ENCODE peak calls at places on chromosomes 11 and 22, in six cellular contexts. D is fibroblast of pulmonary artery, H is IMR-90, U is esophagus muscularis mucosa, J is iPS-NIHi11, S is SHP77. M is an unnamed sample.

GRCh38 chr11:4019891-4020290 is 74.7 kb upstream of the RRM1 start:
- DNase-seq in D (no peak), H (peak), U (no peak), J (no peak), S (no peak), M (no peak)

GRCh38 chr11:99015634-99016454 is 4.9 kb upstream of the CNTN5 start:
- DNase-seq in D (peak), H (peak), U (no peak), J (peak), S (peak), M (peak)

GRCh38 chr11:49505231-49505630 is 296.8 kb upstream of the FOLH1 start:
- DNase-seq in D (no peak), H (no peak), U (no peak), J (no peak), S (no peak), M (no peak)

GRCh38 chr11:1156506-1157340 is 1.0 kb upstream of the MUC5AC start:
- DNase-seq in D (no peak), H (no peak), U (no peak), J (peak), S (no peak), M (no peak)

GRCh38 chr11:99934008-99934407 is 753.1 kb upstream of the ARHGAP42 start:
- DNase-seq in D (peak), H (no peak), U (no peak), J (no peak), S (no peak), M (no peak)

GRCh38 chr22:47794851-47795250 is 1032.4 kb downstream of the TBC1D22A start:
- DNase-seq in D (no peak), H (no peak), U (no peak), J (no peak), S (no peak), M (no peak)

GRCh38 chr11:104033134-104033533 is 3.3 kb upstream of the DDI1 start:
- DNase-seq in D (peak), H (peak), U (no peak), J (no peak), S (no peak), M (no peak)

GRCh38 chr11:43708776-43709175 is 28.2 kb downstream of the HSD17B12 start:
- DNase-seq in D (peak), H (no peak), U (no peak), J (no peak), S (no peak), M (no peak)

GRCh38 chr22:45497746-45498145 is 4.9 kb upstream of the FBLN1 start:
- DNase-seq in D (peak), H (peak), U (no peak), J (no peak), S (no peak), M (no peak)

GRCh38 chr22:40904101-40904500 is 42.2 kb upstream of the DNAJB7 start:
- DNase-seq in D (no peak), H (no peak), U (no peak), J (no peak), S (no peak), M (no peak)

GRCh38 chr11:71267807-71268421 is 15.5 kb upstream of the SHANK2 start:
- DNase-seq in D (no peak), H (no peak), U (peak), J (no peak), S (no peak), M (no peak)

GRCh38 chr11:110147965-110148709 is 54.9 kb downstream of the ZC3H12C start:
- DNase-seq in D (peak), H (peak), U (no peak), J (no peak), S (no peak), M (no peak)

GRCh38 chr22:37431811-37432707 is 4.8 kb upstream of the ELFN2 start:
- DNase-seq in D (peak), H (peak), U (no peak), J (no peak), S (no peak), M (peak)

GRCh38 chr22:46830841-46831240 is 68.4 kb downstream of the TBC1D22A start:
- DNase-seq in D (no peak), H (peak), U (peak), J (no peak), S (no peak), M (no peak)

GRCh38 chr11:69638941-69639681 is 1.8 kb upstream of the CCND1 start:
- DNase-seq in D (peak), H (peak), U (peak), J (peak), S (peak), M (peak)

GRCh38 chr11:19075636-19076035 is 15.1 kb upstream of the MRGPRX2 start:
- DNase-seq in D (no peak), H (no peak), U (peak), J (no peak), S (no peak), M (no peak)

GRCh38 chr11:84855846-84856245 is 771.3 kb downstream of the DLG2 start:
- DNase-seq in D (peak), H (peak), U (no peak), J (no peak), S (no peak), M (no peak)

GRCh38 chr11:71341596-71341995 is 89.2 kb upstream of the SHANK2 start:
- DNase-seq in D (no peak), H (no peak), U (no peak), J (no peak), S (no peak), M (no peak)

GRCh38 chr11:65899356-65900124 is 648 bp downstream of the FOSL1 start:
- DNase-seq in D (peak), H (peak), U (no peak), J (peak), S (no peak), M (no peak)

GRCh38 chr11:95254139-95254704 is 23.2 kb upstream of the SESN3 start:
- DNase-seq in D (peak), H (peak), U (peak), J (peak), S (peak), M (peak)

GRCh38 chr11:76700177-76701100 is 29.9 kb upstream of the LRRC32 start:
- DNase-seq in D (peak), H (peak), U (no peak), J (no peak), S (no peak), M (no peak)

GRCh38 chr11:6604081-6604626 is 580 bp downstream of the ILK start:
- DNase-seq in D (peak), H (peak), U (peak), J (peak), S (no peak), M (no peak)

GRCh38 chr11:119373917-119374631 is 7.4 kb downstream of the USP2 start:
- DNase-seq in D (peak), H (peak), U (peak), J (peak), S (peak), M (no peak)

GRCh38 chr22:21650823-21651520 is 8.9 kb downstream of the SDF2L1 start:
- DNase-seq in D (no peak), H (no peak), U (no peak), J (no peak), S (no peak), M (no peak)

GRCh38 chr11:93747122-93747521 is 5.7 kb downstream of the C11orf54 start:
- DNase-seq in D (no peak), H (no peak), U (no peak), J (no peak), S (no peak), M (no peak)

GRCh38 chr11:36500315-36500721 is 9.8 kb downstream of the TRAF6 start:
- DNase-seq in D (peak), H (peak), U (no peak), J (peak), S (no peak), M (peak)

GRCh38 chr22:40919446-40919845 is 31.7 kb upstream of the RBX1 start:
- DNase-seq in D (peak), H (no peak), U (no peak), J (no peak), S (no peak), M (no peak)

GRCh38 chr11:63022422-63022821 is 6.8 kb upstream of the SLC22A8 start:
- DNase-seq in D (no peak), H (no peak), U (no peak), J (no peak), S (no peak), M (no peak)

GRCh38 chr11:106276126-106276525 is 198.7 kb downstream of the AASDHPPT start:
- DNase-seq in D (peak), H (peak), U (no peak), J (no peak), S (no peak), M (no peak)

GRCh38 chr22:20239063-20239950 is 28.8 kb downstream of the RTN4R start:
- DNase-seq in D (peak), H (peak), U (no peak), J (peak), S (peak), M (no peak)

GRCh38 chr11:105401269-105401809 is 208.5 kb upstream of the GRIA4 start:
- DNase-seq in D (no peak), H (no peak), U (no peak), J (no peak), S (no peak), M (no peak)

GRCh38 chr22:50219800-50220602 is 19.2 kb downstream of the SELENOO start:
- DNase-seq in D (no peak), H (no peak), U (no peak), J (no peak), S (no peak), M (no peak)

GRCh38 chr11:12674936-12675696 is 895 bp downstream of the TEAD1 start:
- DNase-seq in D (peak), H (no peak), U (no peak), J (peak), S (no peak), M (no peak)

GRCh38 chr22:50274311-50274710 is 4.1 kb upstream of the MAPK11 start:
- DNase-seq in D (peak), H (peak), U (no peak), J (peak), S (peak), M (no peak)

GRCh38 chr11:96271777-96272176 is 71.2 kb downstream of the MAML2 start:
- DNase-seq in D (no peak), H (no peak), U (no peak), J (no peak), S (no peak), M (no peak)

GRCh38 chr11:73652856-73653559 is 6.6 kb downstream of the PLEKHB1 start:
- DNase-seq in D (no peak), H (peak), U (no peak), J (no peak), S (no peak), M (no peak)

GRCh38 chr22:39311592-39312400 is 7.6 kb downstream of the RPL3 start:
- DNase-seq in D (no peak), H (no peak), U (no peak), J (no peak), S (no peak), M (no peak)